ENCODE peak calls at places on chromosome 12, in six cellular contexts. One of them, this sample, is unnamed.

GRCh38 chr12:120055639-120056038 is 60.9 kb downstream of the RAB35 start:
- DNase-seq in NCI-H69: no peak
- DNase-seq in Kasumi-1: no peak
- DNase-seq in left cardiac atrium: no peak
- DNase-seq in EH: no peak
- DNase-seq in HS-27A: no peak
- DNase-seq in this sample: no peak

GRCh38 chr12:34597548-34598351 is 575.5 kb downstream of the ALG10 start:
- DNase-seq in NCI-H69: no peak
- DNase-seq in Kasumi-1: no peak
- DNase-seq in left cardiac atrium: no peak
- DNase-seq in EH: no peak
- DNase-seq in HS-27A: no peak
- DNase-seq in this sample: no peak

GRCh38 chr12:109999983-110000505 is 814 bp downstream of the ANKRD13A start:
- DNase-seq in NCI-H69: peak; percentile 43
- DNase-seq in Kasumi-1: peak; percentile 25
- DNase-seq in left cardiac atrium: no peak
- DNase-seq in EH: peak; percentile 68
- DNase-seq in HS-27A: no peak
- DNase-seq in this sample: peak; percentile 42

GRCh38 chr12:4648099-4648498 is 752 bp downstream of the AKAP3 start:
- DNase-seq in NCI-H69: no peak
- DNase-seq in Kasumi-1: no peak
- DNase-seq in left cardiac atrium: no peak
- DNase-seq in EH: peak; percentile 3
- DNase-seq in HS-27A: peak; percentile 9
- DNase-seq in this sample: no peak

GRCh38 chr12:131042848-131043245 is 89.1 kb downstream of the ADGRD1 start:
- DNase-seq in NCI-H69: no peak
- DNase-seq in Kasumi-1: no peak
- DNase-seq in left cardiac atrium: no peak
- DNase-seq in EH: no peak
- DNase-seq in HS-27A: no peak
- DNase-seq in this sample: no peak

GRCh38 chr12:91896725-91897515 is 248.7 kb downstream of the BTG1 start:
- DNase-seq in NCI-H69: no peak
- DNase-seq in Kasumi-1: no peak
- DNase-seq in left cardiac atrium: peak; percentile 37
- DNase-seq in EH: no peak
- DNase-seq in HS-27A: no peak
- DNase-seq in this sample: no peak

GRCh38 chr12:124188561-124189405 is 106.1 kb upstream of the RFLNA start:
- DNase-seq in NCI-H69: peak; percentile 99
- DNase-seq in Kasumi-1: no peak
- DNase-seq in left cardiac atrium: no peak
- DNase-seq in EH: peak; percentile 57
- DNase-seq in HS-27A: no peak
- DNase-seq in this sample: peak; percentile 35

GRCh38 chr12:74412607-74413230 is 124.9 kb upstream of the ATXN7L3B start:
- DNase-seq in NCI-H69: peak; percentile 65
- DNase-seq in Kasumi-1: peak; percentile 34
- DNase-seq in left cardiac atrium: no peak
- DNase-seq in EH: peak; percentile 8
- DNase-seq in HS-27A: no peak
- DNase-seq in this sample: peak; percentile 27

GRCh38 chr12:122306407-122306806 is 40.1 kb upstream of the VPS33A start:
- DNase-seq in NCI-H69: no peak
- DNase-seq in Kasumi-1: no peak
- DNase-seq in left cardiac atrium: no peak
- DNase-seq in EH: no peak
- DNase-seq in HS-27A: no peak
- DNase-seq in this sample: no peak

This sample was measured in dermis blood vessel endothelial cell.